ENCODE peak calls at places on chromosomes 4 and X, in eight cellular contexts. B, O, L, R, X, S, G and W are unnamed samples.

GRCh38 chr4:18052158-18052557 is 30.6 kb upstream of the LCORL start:
- DNase-seq in B (no peak), O (no peak), L (no peak), R (no peak), X (no peak), S (no peak), G (no peak), W (peak; percentile 43)

GRCh38 chr4:173146456-173146855 is 22.2 kb upstream of the GALNT7 start:
- DNase-seq in B (no peak), O (no peak), L (no peak), R (no peak), X (no peak), S (no peak), G (no peak), W (no peak)

GRCh38 chr4:187124311-187124710 is 400.7 kb upstream of the FAT1 start:
- DNase-seq in B (no peak), O (no peak), L (no peak), R (no peak), X (no peak), S (no peak), G (no peak), W (peak; percentile 4)

GRCh38 chr4:75698162-75698962 is 25.2 kb upstream of the G3BP2 start:
- DNase-seq in B (no peak), O (peak; percentile 50), L (no peak), R (no peak), X (no peak), S (no peak), G (no peak), W (no peak)

GRCh38 chrX:49059209-49060191 is 701 bp downstream of the CCDC120 start:
- DNase-seq in B (no peak), O (no peak), L (no peak), R (no peak), X (no peak), S (no peak), G (no peak), W (no peak)

GRCh38 chr4:52824603-52825310 is 37.4 kb upstream of the RASL11B start:
- DNase-seq in B (no peak), O (no peak), L (peak; percentile 68), R (peak; percentile 36), X (peak; percentile 50), S (no peak), G (peak; percentile 76), W (no peak)

GRCh38 chr4:147981305-147981704 is 249.4 kb downstream of the ARHGAP10 start:
- DNase-seq in B (peak; percentile 66), O (no peak), L (peak; percentile 71), R (no peak), X (no peak), S (no peak), G (peak; percentile 75), W (no peak)

GRCh38 chr4:66489370-66489769 is 819.1 kb upstream of the EPHA5 start:
- DNase-seq in B (no peak), O (no peak), L (peak; percentile 2), R (no peak), X (peak; percentile 14), S (no peak), G (no peak), W (peak; percentile 12)

GRCh38 chr4:145736241-145736831 is 56.4 kb downstream of the C4orf51 start:
- DNase-seq in B (peak; percentile 37), O (no peak), L (peak; percentile 54), R (peak; percentile 33), X (peak; percentile 59), S (peak; percentile 61), G (peak; percentile 76), W (peak; percentile 64)

GRCh38 chr4:177308842-177309524 is 691 bp upstream of the NEIL3 start:
- DNase-seq in B (no peak), O (no peak), L (no peak), R (no peak), X (no peak), S (no peak), G (no peak), W (no peak)

GRCh38 chr4:98345838-98346237 is 84.7 kb downstream of the RAP1GDS1 start:
- DNase-seq in B (no peak), O (no peak), L (no peak), R (no peak), X (no peak), S (no peak), G (no peak), W (peak; percentile 2)

GRCh38 chr4:122744229-122744628 is 11.7 kb downstream of the BBS12 start:
- DNase-seq in B (peak; percentile 22), O (no peak), L (peak; percentile 10), R (no peak), X (peak; percentile 93), S (no peak), G (peak; percentile 95), W (peak; percentile 36)

GRCh38 chr4:140609548-140610425 is 41.0 kb upstream of the UCP1 start:
- DNase-seq in B (peak; percentile 61), O (no peak), L (peak; percentile 29), R (no peak), X (peak; percentile 66), S (no peak), G (peak; percentile 49), W (peak; percentile 51)

GRCh38 chr4:104693601-104694201 is 199.0 kb upstream of the CXXC4 start:
- DNase-seq in B (peak; percentile 25), O (no peak), L (no peak), R (no peak), X (peak; percentile 34), S (no peak), G (no peak), W (peak; percentile 25)

GRCh38 chrX:134435894-134436293 is 24.1 kb upstream of the HPRT1 start:
- DNase-seq in B (no peak), O (no peak), L (no peak), R (no peak), X (no peak), S (no peak), G (no peak), W (no peak)

GRCh38 chrX:2664497-2664896 is 26.6 kb upstream of the CD99 start:
- DNase-seq in B (peak; percentile 67), O (no peak), L (peak; percentile 76), R (peak; percentile 34), X (peak; percentile 86), S (peak; percentile 50), G (peak; percentile 81), W (no peak)

GRCh38 chr4:123676550-123677229 is 280.1 kb downstream of the SPRY1 start:
- DNase-seq in B (no peak), O (no peak), L (peak; percentile 20), R (no peak), X (no peak), S (no peak), G (no peak), W (no peak)